ENCODE peak calls at places on chromosomes 16 and 17, in ten cellular contexts. W is astrocyte of the spinal cord; Z is NB4; P is psoas muscle; T is NCI-H345; D is activated naive CD4-positive, alpha-beta T cell treated with anti-CD3 and anti-CD28 coated beads, Interleukin-2, amount 50 U/mL, for 16 hours; Q is neural progenitor cell; E is astrocyte of the hippocampus; S is choroid plexus epithelial cell; C is CD4-positive, alpha-beta T cell. A is an unnamed sample.

GRCh38 chr16:56625943-56626654 is 518 bp downstream of the MT1E start:
- DNase-seq in W (peak; percentile 86), Z (no peak), P (peak; percentile 80), T (no peak), D (no peak), Q (no peak), E (peak; percentile 73), S (peak; percentile 83), C (no peak), A (peak; percentile 70)

GRCh38 chr17:65531508-65532431 is 29.7 kb downstream of the AXIN2 start:
- DNase-seq in W (peak; percentile 52), Z (no peak), P (peak; percentile 61), T (no peak), D (no peak), Q (peak; percentile 60), E (no peak), S (peak; percentile 84), C (no peak), A (no peak)

GRCh38 chr17:33039874-33040273 is 48.2 kb downstream of the SPACA3 start:
- DNase-seq in W (no peak), Z (no peak), P (no peak), T (no peak), D (no peak), Q (no peak), E (no peak), S (peak; percentile 69), C (no peak), A (no peak)

GRCh38 chr17:15255713-15256454 is 9.2 kb downstream of the PMP22 start:
- DNase-seq in W (no peak), Z (no peak), P (peak; percentile 74), T (no peak), D (no peak), Q (no peak), E (peak; percentile 67), S (peak; percentile 34), C (no peak), A (no peak)

GRCh38 chr16:81190667-81191066 is 47.8 kb upstream of the BCO1 start:
- DNase-seq in W (no peak), Z (peak; percentile 26), P (no peak), T (no peak), D (no peak), Q (no peak), E (peak; percentile 29), S (peak; percentile 64), C (no peak), A (no peak)

GRCh38 chr16:86446279-86446678 is 64.0 kb upstream of the FOXF1 start:
- DNase-seq in W (no peak), Z (no peak), P (no peak), T (no peak), D (no peak), Q (no peak), E (no peak), S (no peak), C (no peak), A (no peak)

GRCh38 chr17:77916771-77917481 is 41.6 kb upstream of the TNRC6C start:
- DNase-seq in W (no peak), Z (peak; percentile 70), P (no peak), T (no peak), D (no peak), Q (peak; percentile 1), E (no peak), S (no peak), C (no peak), A (no peak)

GRCh38 chr17:57761887-57762286 is 16.8 kb upstream of the CCDC182 start:
- DNase-seq in W (no peak), Z (no peak), P (no peak), T (no peak), D (no peak), Q (peak; percentile 72), E (peak; percentile 68), S (no peak), C (no peak), A (no peak)

GRCh38 chr16:77763994-77764393 is 24.4 kb upstream of the VAT1L start:
- DNase-seq in W (peak; percentile 35), Z (no peak), P (no peak), T (no peak), D (no peak), Q (no peak), E (peak; percentile 35), S (no peak), C (no peak), A (no peak)

GRCh38 chr16:50667497-50668367 is 13.4 kb downstream of the SNX20 start:
- DNase-seq in W (no peak), Z (peak; percentile 57), P (no peak), T (no peak), D (no peak), Q (no peak), E (no peak), S (no peak), C (no peak), A (no peak)

GRCh38 chr16:77589071-77589755 is 133.1 kb upstream of the NUDT7 start:
- DNase-seq in W (peak; percentile 71), Z (no peak), P (no peak), T (no peak), D (no peak), Q (no peak), E (peak; percentile 59), S (peak; percentile 59), C (no peak), A (no peak)

GRCh38 chr17:13024526-13025263 is 6.9 kb upstream of the ELAC2 start:
- DNase-seq in W (peak; percentile 52), Z (peak; percentile 70), P (peak; percentile 62), T (peak; percentile 59), D (peak; percentile 65), Q (peak; percentile 86), E (peak; percentile 85), S (peak; percentile 72), C (peak; percentile 53), A (no peak)

GRCh38 chr17:8122391-8122922 is 1.4 kb downstream of the HES7 start:
- DNase-seq in W (peak; percentile 51), Z (peak; percentile 28), P (no peak), T (peak; percentile 21), D (no peak), Q (peak; percentile 57), E (peak; percentile 59), S (peak; percentile 31), C (no peak), A (no peak)

GRCh38 chr17:72691601-72692000 is 400.9 kb downstream of the SLC39A11 start:
- DNase-seq in W (peak; percentile 84), Z (no peak), P (no peak), T (no peak), D (no peak), Q (no peak), E (peak; percentile 31), S (no peak), C (no peak), A (no peak)

GRCh38 chr16:35207059-35207999 is 1747.9 kb downstream of the TP53TG3F start:
- DNase-seq in W (no peak), Z (no peak), P (no peak), T (no peak), D (no peak), Q (no peak), E (no peak), S (no peak), C (no peak), A (no peak)

GRCh38 chr16:49491736-49492089 is 118.1 kb downstream of the C16orf78 start:
- DNase-seq in W (no peak), Z (no peak), P (peak; percentile 43), T (no peak), D (no peak), Q (peak; percentile 70), E (peak; percentile 42), S (peak; percentile 30), C (no peak), A (no peak)

GRCh38 chr17:4856937-4857314 is 23.8 kb downstream of the MINK1 start:
- DNase-seq in W (no peak), Z (no peak), P (no peak), T (no peak), D (no peak), Q (no peak), E (no peak), S (no peak), C (no peak), A (no peak)

GRCh38 chr16:4381935-4382794 is 10.5 kb downstream of the VASN start:
- DNase-seq in W (no peak), Z (no peak), P (peak; percentile 17), T (no peak), D (no peak), Q (no peak), E (no peak), S (no peak), C (no peak), A (no peak)

GRCh38 chr17:80761421-80761871 is 216.8 kb downstream of the RPTOR start:
- DNase-seq in W (peak; percentile 91), Z (no peak), P (no peak), T (peak; percentile 77), D (peak; percentile 76), Q (no peak), E (peak; percentile 87), S (peak; percentile 82), C (peak; percentile 55), A (no peak)

GRCh38 chr17:75525806-75526554 is 483 bp downstream of the LLGL2 start:
- DNase-seq in W (no peak), Z (no peak), P (no peak), T (no peak), D (no peak), Q (peak; percentile 93), E (no peak), S (no peak), C (no peak), A (no peak)

GRCh38 chr17:42683407-42684031 is 1.2 kb downstream of the CNTNAP1 start:
- DNase-seq in W (peak; percentile 45), Z (peak; percentile 40), P (no peak), T (no peak), D (no peak), Q (peak; percentile 58), E (peak; percentile 34), S (no peak), C (no peak), A (no peak)

GRCh38 chr17:17494499-17495447 is 1.4 kb downstream of the RASD1 start:
- DNase-seq in W (peak; percentile 37), Z (no peak), P (peak; percentile 72), T (no peak), D (no peak), Q (peak; percentile 77), E (peak; percentile 71), S (peak; percentile 11), C (no peak), A (no peak)